ENCODE peak calls at places on chromosomes 2 and 18, in five cellular contexts. Y is gastrocnemius medialis, X is left lung, I is sigmoid colon, K is GM23338. M is an unnamed sample.

GRCh38 chr2:217147751-217148318 is 288.0 kb upstream of the TNP1 start:
- DNase-seq in Y (no peak), X (no peak), I (no peak), K (no peak), M (no peak)

GRCh38 chr2:96874099-96874831 is 4.4 kb upstream of the SEMA4C start:
- DNase-seq in Y (no peak), X (no peak), I (no peak), K (peak; percentile 35), M (no peak)

GRCh38 chr18:57135705-57136104 is 11.2 kb upstream of the BOD1L2 start:
- DNase-seq in Y (no peak), X (no peak), I (no peak), K (peak; percentile 20), M (no peak)

GRCh38 chr2:155099784-155100183 is 401.3 kb downstream of the KCNJ3 start:
- DNase-seq in Y (no peak), X (no peak), I (no peak), K (peak; percentile 31), M (no peak)

GRCh38 chr2:134290363-134290762 is 36.5 kb downstream of the MGAT5 start:
- DNase-seq in Y (no peak), X (no peak), I (no peak), K (no peak), M (no peak)

GRCh38 chr2:78585849-78586248 is 439.7 kb upstream of the REG3G start:
- DNase-seq in Y (no peak), X (no peak), I (no peak), K (no peak), M (no peak)

GRCh38 chr2:20185176-20186022 is 39.5 kb downstream of the SDC1 start:
- DNase-seq in Y (no peak), X (peak; percentile 67), I (no peak), K (no peak), M (no peak)

GRCh38 chr18:10524507-10525425 is 1.1 kb upstream of the NAPG start:
- DNase-seq in Y (no peak), X (no peak), I (peak; percentile 80), K (no peak), M (no peak)

GRCh38 chr2:109521233-109521632 is 92.5 kb downstream of the SEPTIN10 start:
- DNase-seq in Y (no peak), X (no peak), I (no peak), K (no peak), M (no peak)

GRCh38 chr2:60407398-60407797 is 146.1 kb downstream of the BCL11A start:
- DNase-seq in Y (no peak), X (no peak), I (no peak), K (no peak), M (no peak)

GRCh38 chr2:240468300-240469238 is 33.1 kb downstream of the GPC1 start:
- DNase-seq in Y (peak; percentile 1), X (peak; percentile 26), I (peak; percentile 57), K (no peak), M (no peak)

GRCh38 chr18:36089001-36089400 is 21.6 kb upstream of the RPRD1A start:
- DNase-seq in Y (no peak), X (no peak), I (no peak), K (no peak), M (no peak)

GRCh38 chr2:27622921-27623384 is 5.9 kb downstream of the CCDC121 start:
- DNase-seq in Y (no peak), X (no peak), I (no peak), K (peak; percentile 51), M (peak; percentile 36)

GRCh38 chr2:132473174-132473883 is 56.7 kb downstream of the GPR39 start:
- DNase-seq in Y (no peak), X (no peak), I (no peak), K (no peak), M (no peak)

GRCh38 chr2:122105171-122105884 is 349.9 kb downstream of the TSN start:
- DNase-seq in Y (no peak), X (no peak), I (no peak), K (no peak), M (no peak)

GRCh38 chr18:48669180-48669675 is 130.4 kb downstream of the CTIF start:
- DNase-seq in Y (no peak), X (no peak), I (no peak), K (no peak), M (no peak)

GRCh38 chr2:235746257-235746934 is 252.6 kb downstream of the AGAP1 start:
- DNase-seq in Y (peak; percentile 23), X (no peak), I (peak; percentile 88), K (peak; percentile 94), M (peak; percentile 79)

GRCh38 chr2:214286011-214286410 is 124.8 kb upstream of the VWC2L start:
- DNase-seq in Y (no peak), X (no peak), I (no peak), K (no peak), M (no peak)

GRCh38 chr18:22490429-22490846 is 72.7 kb upstream of the CTAGE1 start:
- DNase-seq in Y (no peak), X (no peak), I (no peak), K (peak; percentile 40), M (no peak)

GRCh38 chr2:189163889-189164288 is 15.7 kb downstream of the COL5A2 start:
- DNase-seq in Y (no peak), X (no peak), I (no peak), K (no peak), M (no peak)

GRCh38 chr2:105391058-105391627 is 7.7 kb downstream of the FHL2 start:
- DNase-seq in Y (no peak), X (no peak), I (no peak), K (no peak), M (peak; percentile 56)

GRCh38 chr2:105390454-105390853 is 8.4 kb downstream of the FHL2 start:
- DNase-seq in Y (no peak), X (no peak), I (no peak), K (no peak), M (no peak)

GRCh38 chr2:105388971-105389381 is 9.9 kb downstream of the FHL2 start:
- DNase-seq in Y (no peak), X (no peak), I (no peak), K (no peak), M (no peak)

GRCh38 chr2:105393373-105394055 is 5.3 kb downstream of the FHL2 start:
- DNase-seq in Y (no peak), X (no peak), I (no peak), K (no peak), M (no peak)

DNA sequence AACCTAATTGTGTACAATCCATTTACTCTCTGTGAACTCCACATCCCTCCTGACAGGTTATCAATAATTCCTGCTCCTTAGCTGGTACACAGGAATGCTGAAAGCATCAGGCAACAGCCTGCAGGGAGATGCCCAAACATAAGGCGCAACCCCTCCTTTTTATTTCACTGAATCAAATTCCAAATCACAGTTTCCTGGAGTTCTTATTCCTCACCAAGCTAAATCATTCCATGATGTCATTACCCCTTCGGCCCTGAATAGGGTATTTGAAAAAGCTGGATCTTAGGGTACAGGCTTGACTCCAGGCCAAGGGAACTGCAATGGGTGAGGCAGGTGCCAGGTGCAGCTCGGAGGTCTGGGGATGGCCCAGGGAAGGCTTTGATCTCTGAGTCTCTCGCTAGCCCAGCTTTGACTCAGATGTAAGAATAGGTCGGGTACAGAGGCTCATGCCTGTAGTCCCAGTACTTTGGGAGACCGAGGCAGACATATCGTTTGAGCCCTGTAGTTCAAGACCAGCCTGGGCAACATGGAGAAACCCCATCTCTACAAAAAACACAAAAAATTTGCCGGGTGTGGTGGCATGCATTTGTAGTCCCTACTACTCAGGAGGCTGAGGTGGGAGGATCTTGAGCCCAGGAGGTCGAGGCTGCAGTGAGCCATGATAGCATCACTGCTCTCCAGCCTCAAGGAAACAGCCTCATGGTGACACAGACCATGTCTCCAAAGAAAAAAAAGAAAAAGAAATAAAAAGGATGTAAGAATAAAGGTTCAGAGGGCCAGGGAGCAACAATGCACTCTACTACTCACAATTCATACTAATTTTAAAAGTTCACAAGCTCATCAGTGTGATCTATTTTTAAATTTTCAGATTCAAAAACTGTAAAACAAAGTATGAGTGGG is 6.8 kb downstream of the FHL2 start:
- DNase-seq in Y (no peak), X (no peak), I (no peak), K (no peak), M (no peak)
- H3K27ac ChIP-seq in Y (no peak overlapping the region), X (no peak overlapping the region), I (peak overlapping the region; percentile 1), K (no peak overlapping the region), M (peak overlapping the region; percentile 63)

GRCh38 chr18:75244914-75245313 is 34.3 kb downstream of the TSHZ1 start:
- DNase-seq in Y (no peak), X (no peak), I (no peak), K (no peak), M (no peak)

GRCh38 chr18:75241705-75242104 is 31.1 kb downstream of the TSHZ1 start:
- DNase-seq in Y (no peak), X (no peak), I (no peak), K (no peak), M (no peak)

GRCh38 chr18:75247041-75247551 is 36.5 kb downstream of the TSHZ1 start:
- DNase-seq in Y (no peak), X (no peak), I (no peak), K (no peak), M (no peak)

GRCh38 chr18:75247601-75248421 is 37.2 kb downstream of the TSHZ1 start:
- DNase-seq in Y (no peak), X (no peak), I (no peak), K (no peak), M (peak; percentile 31)

GRCh38 chr18:75244336-75244735 is 33.7 kb downstream of the TSHZ1 start:
- DNase-seq in Y (no peak), X (no peak), I (no peak), K (peak; percentile 62), M (no peak)
- TF ChIP-seq CTCF in Y (peak; percentile 12), X (no peak), I (no peak), K (peak; percentile 54), M (no peak)

DNA sequence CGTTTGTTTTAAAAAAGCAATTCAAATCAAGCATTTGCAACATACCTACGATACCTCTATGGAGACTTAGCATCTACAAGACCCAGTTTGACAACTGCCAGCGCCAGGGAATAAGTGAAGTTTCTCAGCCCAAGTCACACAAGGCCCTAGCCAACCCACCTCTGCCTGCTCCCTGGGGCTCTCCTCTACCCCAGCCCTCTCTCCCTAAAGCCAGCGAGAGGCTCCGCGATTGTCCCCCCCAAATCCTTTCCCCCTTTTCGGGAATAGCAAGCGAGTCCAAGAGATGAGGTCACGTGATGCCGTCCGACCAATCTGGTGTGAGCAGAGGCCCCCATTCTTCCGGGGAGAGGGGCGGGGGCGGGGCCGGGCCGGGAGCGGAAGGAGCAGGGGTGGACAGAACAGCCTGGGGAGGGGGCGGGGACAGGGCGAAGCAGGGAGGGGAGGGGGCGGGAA is 102.2 kb upstream of the RAB6C start:
- DNase-seq in Y (peak; percentile 86), X (peak; percentile 94), I (peak; percentile 96), K (peak; percentile 96), M (peak; percentile 92)
- H3K27ac ChIP-seq in Y (peak overlapping the region; percentile 85), X (peak overlapping the region; percentile 52), I (peak overlapping the region; percentile 84), K (no peak overlapping the region), M (no peak overlapping the region)

DNA sequence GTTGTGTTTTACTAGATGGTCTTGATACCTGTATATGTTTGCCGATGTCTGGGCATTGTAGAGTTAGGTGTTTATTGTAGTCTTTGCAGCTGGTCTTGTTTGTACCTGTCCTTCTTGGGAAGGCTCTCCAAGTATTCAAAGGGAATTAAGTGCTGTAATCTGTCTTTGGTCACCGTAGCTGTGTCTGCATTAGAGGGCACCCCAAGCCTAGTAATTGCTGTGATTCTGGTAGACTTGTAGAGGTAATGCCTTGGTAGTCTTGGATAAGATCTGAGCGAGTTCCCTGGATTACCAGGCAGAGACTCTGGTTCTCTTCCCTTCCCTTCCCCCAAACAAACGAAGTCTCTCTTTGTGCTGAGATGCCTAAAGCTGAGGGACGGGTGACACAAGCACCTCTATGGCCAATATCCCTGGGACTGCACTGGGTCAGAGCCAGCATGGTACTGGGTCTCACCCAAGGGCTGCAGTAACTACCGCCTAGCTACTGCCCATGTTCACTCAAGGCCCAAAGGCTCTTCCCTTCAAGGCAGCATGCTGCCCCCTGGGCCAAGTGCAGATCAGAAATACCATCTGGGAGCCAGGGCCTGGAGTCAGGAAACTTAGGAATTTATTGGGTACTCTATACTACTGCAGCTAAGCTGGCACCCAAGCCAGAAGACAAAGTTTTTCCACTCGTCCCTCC is 27.1 kb downstream of the STPG4 start:
- DNase-seq in Y (no peak), X (no peak), I (no peak), K (peak; percentile 11), M (no peak)
- TF ChIP-seq CTCF in Y (no peak), X (no peak), I (no peak), K (no peak), M (no peak)